ENCODE peak calls at places on chromosomes 7 and 10, in eight cellular contexts. V is NCI-H345, Q is HTR-8/SVneo, X is cardiac fibroblast, I is EL, R is NCI-H1048, J is SW480, Y is Kasumi-1. E is an unnamed sample.

GRCh38 chr7:32461484-32461883 is 28.7 kb downstream of the LSM5 start:
- DNase-seq in Q (no peak), I (no peak), R (no peak), X (no peak), J (no peak), Y (no peak), V (no peak), E (no peak)

GRCh38 chr7:87155788-87156187 is 3.5 kb downstream of the DMTF1 start:
- DNase-seq in V (no peak), J (no peak), Y (no peak), R (no peak), I (no peak), Q (no peak), X (peak), E (no peak)

GRCh38 chr10:102714621-102715455 is at the start of gene SFXN2:
- DNase-seq in Q (no peak), V (peak), I (peak), R (no peak), J (peak), Y (peak), X (no peak), E (no peak)

GRCh38 chr7:124752310-124752709 is 13.3 kb downstream of the GPR37 start:
- DNase-seq in X (no peak), Q (no peak), J (no peak), Y (no peak), R (no peak), I (peak), V (no peak), E (no peak)

GRCh38 chr10:21969326-21970287 is 33.9 kb downstream of the DNAJC1 start:
- DNase-seq in X (peak), I (no peak), V (no peak), R (no peak), J (no peak), Q (no peak), Y (no peak), E (no peak)

GRCh38 chr10:98436704-98437103 is 10.0 kb downstream of the HPS1 start:
- DNase-seq in Y (no peak), J (no peak), X (no peak), Q (no peak), V (no peak), R (no peak), I (no peak), E (no peak)

GRCh38 chr7:158424531-158424930 is 163.1 kb downstream of the PTPRN2 start:
- DNase-seq in J (no peak), X (no peak), R (no peak), Y (no peak), I (no peak), V (no peak), Q (no peak), E (no peak)

GRCh38 chr10:71161429-71161828 is 50.9 kb upstream of the UNC5B start:
- DNase-seq in I (no peak), R (no peak), J (peak), V (no peak), Y (no peak), Q (no peak), X (peak), E (no peak)

GRCh38 chr10:100998991-100999741 is 442 bp upstream of the LZTS2 start:
- DNase-seq in I (peak), R (peak), J (peak), V (peak), Q (no peak), X (peak), Y (peak), E (no peak)

GRCh38 chr7:18315241-18315640 is 180.3 kb upstream of the HDAC9 start:
- DNase-seq in Q (no peak), V (no peak), I (no peak), R (no peak), J (no peak), X (no peak), Y (no peak), E (no peak)

GRCh38 chr10:79229081-79229541 is 118.2 kb upstream of the PPIF start:
- DNase-seq in R (peak), V (peak), J (no peak), Y (no peak), I (no peak), X (no peak), Q (no peak), E (no peak)

GRCh38 chr10:97715259-97715874 is 1.8 kb downstream of the MARVELD1 start:
- DNase-seq in J (no peak), V (no peak), X (peak), R (no peak), Y (no peak), Q (no peak), I (no peak), E (no peak)